ENCODE peak calls at places on chromosomes 12 and 14, in seven cellular contexts. One of them, this sample, is unnamed.

GRCh38 chr14:37591311-37591940 is 3.6 kb downstream of the FOXA1 start:
- DNase-seq in left ventricle myocardium inferior: no peak
- DNase-seq in AG04449: no peak
- DNase-seq in astrocyte of the spinal cord: no peak
- DNase-seq in CD8-positive, alpha-beta T cell: no peak
- DNase-seq in heart left ventricle: no peak
- DNase-seq in pancreas: no peak
- DNase-seq in this sample: no peak

GRCh38 chr12:34605955-34606748 is 583.9 kb downstream of the ALG10 start:
- DNase-seq in left ventricle myocardium inferior: no peak
- DNase-seq in CD8-positive, alpha-beta T cell: no peak
- DNase-seq in astrocyte of the spinal cord: no peak
- DNase-seq in pancreas: peak
- DNase-seq in heart left ventricle: no peak
- DNase-seq in AG04449: no peak
- DNase-seq in this sample: no peak

GRCh38 chr12:68040450-68041075 is 51.3 kb downstream of the IFNG-AS1 start:
- DNase-seq in astrocyte of the spinal cord: peak
- DNase-seq in left ventricle myocardium inferior: peak
- DNase-seq in AG04449: peak
- DNase-seq in heart left ventricle: peak
- DNase-seq in CD8-positive, alpha-beta T cell: peak
- DNase-seq in pancreas: peak
- DNase-seq in this sample: peak

GRCh38 chr14:64758711-64759554 is 54.7 kb downstream of the PLEKHG3 start:
- DNase-seq in AG04449: peak
- DNase-seq in left ventricle myocardium inferior: peak
- DNase-seq in astrocyte of the spinal cord: peak
- DNase-seq in heart left ventricle: peak
- DNase-seq in CD8-positive, alpha-beta T cell: no peak
- DNase-seq in pancreas: peak
- DNase-seq in this sample: peak

GRCh38 chr12:47249082-47249481 is 169.3 kb upstream of the AMIGO2 start:
- DNase-seq in heart left ventricle: no peak
- DNase-seq in CD8-positive, alpha-beta T cell: no peak
- DNase-seq in astrocyte of the spinal cord: no peak
- DNase-seq in pancreas: no peak
- DNase-seq in AG04449: no peak
- DNase-seq in left ventricle myocardium inferior: no peak
- DNase-seq in this sample: no peak

GRCh38 chr14:91946313-91947195 is 940 bp downstream of the FBLN5 start:
- DNase-seq in left ventricle myocardium inferior: no peak
- DNase-seq in heart left ventricle: no peak
- DNase-seq in pancreas: no peak
- DNase-seq in CD8-positive, alpha-beta T cell: no peak
- DNase-seq in astrocyte of the spinal cord: peak
- DNase-seq in AG04449: no peak
- DNase-seq in this sample: no peak

GRCh38 chr12:44874981-44875416 is 1.1 kb downstream of the NELL2 start:
- DNase-seq in heart left ventricle: no peak
- DNase-seq in AG04449: no peak
- DNase-seq in CD8-positive, alpha-beta T cell: peak
- DNase-seq in astrocyte of the spinal cord: no peak
- DNase-seq in left ventricle myocardium inferior: no peak
- DNase-seq in pancreas: no peak
- DNase-seq in this sample: no peak

GRCh38 chr12:15268927-15269552 is 47.8 kb upstream of the RERG start:
- DNase-seq in left ventricle myocardium inferior: peak
- DNase-seq in AG04449: no peak
- DNase-seq in pancreas: peak
- DNase-seq in CD8-positive, alpha-beta T cell: peak
- DNase-seq in heart left ventricle: peak
- DNase-seq in astrocyte of the spinal cord: peak
- DNase-seq in this sample: peak

GRCh38 chr12:9378430-9378835 is 170.2 kb upstream of the PZP start:
- DNase-seq in left ventricle myocardium inferior: no peak
- DNase-seq in astrocyte of the spinal cord: no peak
- DNase-seq in pancreas: no peak
- DNase-seq in heart left ventricle: no peak
- DNase-seq in CD8-positive, alpha-beta T cell: no peak
- DNase-seq in AG04449: no peak
- DNase-seq in this sample: no peak

GRCh38 chr12:124941170-124941527 is 26.7 kb upstream of the UBC start:
- DNase-seq in heart left ventricle: no peak
- DNase-seq in left ventricle myocardium inferior: no peak
- DNase-seq in CD8-positive, alpha-beta T cell: no peak
- DNase-seq in astrocyte of the spinal cord: no peak
- DNase-seq in pancreas: no peak
- DNase-seq in AG04449: no peak
- DNase-seq in this sample: no peak
- H3K4me3 ChIP-seq in heart left ventricle: peak
- H3K4me3 ChIP-seq in left ventricle myocardium inferior: peak
- H3K4me3 ChIP-seq in CD8-positive, alpha-beta T cell: peak
- H3K4me3 ChIP-seq in astrocyte of the spinal cord: peak
- H3K4me3 ChIP-seq in pancreas: peak
- H3K4me3 ChIP-seq in AG04449: peak
- H3K4me3 ChIP-seq in this sample: peak

GRCh38 chr12:111222520-111222919 is 146.4 kb downstream of the PHETA1 start:
- DNase-seq in pancreas: no peak
- DNase-seq in CD8-positive, alpha-beta T cell: no peak
- DNase-seq in AG04449: no peak
- DNase-seq in left ventricle myocardium inferior: no peak
- DNase-seq in heart left ventricle: no peak
- DNase-seq in astrocyte of the spinal cord: no peak
- DNase-seq in this sample: no peak

GRCh38 chr12:111221296-111222026 is 147.4 kb downstream of the PHETA1 start:
- DNase-seq in astrocyte of the spinal cord: no peak
- DNase-seq in CD8-positive, alpha-beta T cell: no peak
- DNase-seq in left ventricle myocardium inferior: no peak
- DNase-seq in heart left ventricle: no peak
- DNase-seq in AG04449: no peak
- DNase-seq in pancreas: no peak
- DNase-seq in this sample: no peak

GRCh38 chr12:111220363-111220762 is 148.5 kb downstream of the PHETA1 start:
- DNase-seq in heart left ventricle: no peak
- DNase-seq in left ventricle myocardium inferior: no peak
- DNase-seq in pancreas: no peak
- DNase-seq in CD8-positive, alpha-beta T cell: no peak
- DNase-seq in astrocyte of the spinal cord: no peak
- DNase-seq in AG04449: no peak
- DNase-seq in this sample: no peak

GRCh38 chr12:111224196-111225066 is 144.5 kb downstream of the PHETA1 start:
- DNase-seq in pancreas: no peak
- DNase-seq in left ventricle myocardium inferior: no peak
- DNase-seq in AG04449: no peak
- DNase-seq in CD8-positive, alpha-beta T cell: no peak
- DNase-seq in astrocyte of the spinal cord: no peak
- DNase-seq in heart left ventricle: no peak
- DNase-seq in this sample: no peak

GRCh38 chr12:111222027-111222414 is 146.9 kb downstream of the PHETA1 start:
- DNase-seq in AG04449: no peak
- DNase-seq in heart left ventricle: no peak
- DNase-seq in pancreas: no peak
- DNase-seq in left ventricle myocardium inferior: no peak
- DNase-seq in CD8-positive, alpha-beta T cell: no peak
- DNase-seq in astrocyte of the spinal cord: no peak
- DNase-seq in this sample: no peak
- TF ChIP-seq CTCF in AG04449: no peak
- TF ChIP-seq CTCF in heart left ventricle: no peak
- TF ChIP-seq CTCF in pancreas: no peak
- TF ChIP-seq CTCF in left ventricle myocardium inferior: no peak
- TF ChIP-seq CTCF in CD8-positive, alpha-beta T cell: no peak
- TF ChIP-seq CTCF in astrocyte of the spinal cord: no peak
- TF ChIP-seq CTCF in this sample: no peak

DNA sequence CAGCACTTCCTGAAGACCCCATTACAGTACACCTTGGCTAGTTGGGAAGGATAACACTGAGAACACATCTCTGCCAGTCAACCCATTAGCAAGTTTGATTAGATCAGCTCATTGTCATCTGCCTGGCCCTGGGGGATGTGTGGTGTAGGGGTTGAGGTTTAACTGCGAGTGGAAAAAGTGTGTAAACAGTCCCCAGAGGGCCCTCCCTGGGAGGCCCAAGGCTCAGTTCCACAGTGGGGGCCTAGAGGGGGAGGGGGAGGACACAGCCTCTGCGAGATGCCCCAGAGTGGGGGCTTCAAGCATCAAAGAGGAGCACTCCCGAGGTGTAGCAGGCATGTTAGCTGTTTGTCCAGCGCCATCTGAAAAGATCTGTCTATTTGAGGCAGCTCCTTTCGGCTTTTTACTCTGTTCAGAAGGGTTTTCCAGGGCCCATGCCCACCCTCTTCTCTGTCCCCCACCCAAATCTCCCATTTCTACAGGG is 344 bp downstream of the LPAR5 start:
- DNase-seq in AG04449: no peak
- DNase-seq in left ventricle myocardium inferior: no peak
- DNase-seq in astrocyte of the spinal cord: no peak
- DNase-seq in CD8-positive, alpha-beta T cell: peak
- DNase-seq in heart left ventricle: no peak
- DNase-seq in pancreas: no peak
- DNase-seq in this sample: no peak
- H3K4me3 ChIP-seq in AG04449: no peak
- H3K4me3 ChIP-seq in left ventricle myocardium inferior: peak
- H3K4me3 ChIP-seq in astrocyte of the spinal cord: no peak
- H3K4me3 ChIP-seq in CD8-positive, alpha-beta T cell: peak
- H3K4me3 ChIP-seq in heart left ventricle: no peak
- H3K4me3 ChIP-seq in pancreas: no peak
- H3K4me3 ChIP-seq in this sample: no peak

DNA sequence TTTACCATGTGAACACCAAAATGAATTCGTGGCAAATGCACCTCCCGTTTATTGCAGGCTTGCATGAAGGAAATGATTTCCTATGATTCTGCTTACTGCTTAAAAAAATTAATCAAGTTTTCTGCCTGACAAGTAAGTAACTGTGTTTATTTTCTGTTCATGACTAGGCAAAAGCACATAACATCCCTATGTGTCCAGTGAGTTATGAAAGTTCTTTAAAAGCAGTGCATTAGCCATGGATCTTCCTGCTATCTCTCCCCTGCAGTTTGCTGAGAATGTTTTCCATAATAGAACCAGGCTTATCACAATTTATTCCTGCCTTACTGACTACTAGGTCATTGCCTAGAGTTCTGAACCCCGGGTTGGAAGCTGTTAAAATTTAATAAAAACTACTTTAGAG is 20.4 kb downstream of the GPR65 start:
- DNase-seq in left ventricle myocardium inferior: no peak
- DNase-seq in pancreas: no peak
- DNase-seq in AG04449: no peak
- DNase-seq in CD8-positive, alpha-beta T cell: no peak
- DNase-seq in heart left ventricle: no peak
- DNase-seq in astrocyte of the spinal cord: no peak
- DNase-seq in this sample: no peak
- TF ChIP-seq CTCF in left ventricle myocardium inferior: no peak
- TF ChIP-seq CTCF in pancreas: no peak
- TF ChIP-seq CTCF in AG04449: no peak
- TF ChIP-seq CTCF in CD8-positive, alpha-beta T cell: no peak
- TF ChIP-seq CTCF in heart left ventricle: no peak
- TF ChIP-seq CTCF in astrocyte of the spinal cord: no peak
- TF ChIP-seq CTCF in this sample: no peak

GRCh38 chr12:50739611-50740010 is 24.3 kb upstream of the ATF1 start:
- DNase-seq in pancreas: no peak
- DNase-seq in CD8-positive, alpha-beta T cell: no peak
- DNase-seq in heart left ventricle: no peak
- DNase-seq in astrocyte of the spinal cord: no peak
- DNase-seq in AG04449: no peak
- DNase-seq in left ventricle myocardium inferior: no peak
- DNase-seq in this sample: no peak
- H3K4me3 ChIP-seq in pancreas: no peak
- H3K4me3 ChIP-seq in CD8-positive, alpha-beta T cell: no peak
- H3K4me3 ChIP-seq in heart left ventricle: no peak
- H3K4me3 ChIP-seq in astrocyte of the spinal cord: no peak
- H3K4me3 ChIP-seq in AG04449: no peak
- H3K4me3 ChIP-seq in left ventricle myocardium inferior: no peak
- H3K4me3 ChIP-seq in this sample: no peak

GRCh38 chr12:109719123-109720022 is 5.7 kb downstream of the FAM222A start:
- DNase-seq in heart left ventricle: no peak
- DNase-seq in AG04449: no peak
- DNase-seq in left ventricle myocardium inferior: no peak
- DNase-seq in pancreas: no peak
- DNase-seq in CD8-positive, alpha-beta T cell: no peak
- DNase-seq in astrocyte of the spinal cord: no peak
- DNase-seq in this sample: no peak
- TF ChIP-seq CTCF in heart left ventricle: peak
- TF ChIP-seq CTCF in AG04449: peak
- TF ChIP-seq CTCF in left ventricle myocardium inferior: no peak
- TF ChIP-seq CTCF in pancreas: no peak
- TF ChIP-seq CTCF in CD8-positive, alpha-beta T cell: no peak
- TF ChIP-seq CTCF in astrocyte of the spinal cord: peak
- TF ChIP-seq CTCF in this sample: peak

DNA sequence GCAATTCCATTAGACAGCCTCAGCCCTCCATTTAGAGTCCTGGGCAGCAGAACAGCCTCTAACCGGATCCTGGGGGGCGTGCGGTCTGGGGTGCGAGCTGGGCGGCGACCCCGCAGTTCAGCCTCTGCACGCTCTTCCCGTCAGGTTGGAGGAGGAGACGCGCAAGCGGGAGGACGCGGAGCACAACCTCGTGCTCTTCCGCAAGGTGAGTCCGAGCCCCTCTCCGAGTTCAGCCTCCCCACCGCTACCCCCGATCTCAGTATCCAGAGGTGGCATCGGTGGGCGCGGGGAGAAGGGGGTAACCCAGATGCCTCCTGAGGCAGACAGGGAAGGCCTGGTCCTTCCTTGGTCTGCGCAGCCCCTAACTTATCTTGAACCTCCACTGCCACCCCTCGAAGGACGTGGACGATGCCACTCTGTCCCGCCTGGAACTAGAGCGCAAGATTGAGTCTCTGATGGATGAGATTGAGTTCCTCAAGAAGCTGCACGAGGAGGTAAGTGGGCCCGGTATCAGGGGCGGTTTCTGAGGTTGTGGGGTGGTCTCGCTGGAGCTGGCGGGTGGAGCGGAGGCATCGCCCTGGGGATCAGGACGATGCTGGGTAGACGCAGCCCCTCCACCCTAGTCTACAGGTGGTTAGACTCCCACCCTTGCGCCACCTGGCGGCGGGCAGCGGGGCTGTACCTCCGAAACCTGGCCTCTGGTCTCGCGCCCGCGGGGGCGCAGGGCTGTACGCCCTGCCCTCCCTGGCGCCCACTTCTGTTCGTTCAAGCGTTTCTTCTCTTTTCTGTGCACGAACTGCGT is 1.3 kb downstream of the PRPH start:
- DNase-seq in left ventricle myocardium inferior: no peak
- DNase-seq in pancreas: peak
- DNase-seq in astrocyte of the spinal cord: no peak
- DNase-seq in CD8-positive, alpha-beta T cell: peak
- DNase-seq in heart left ventricle: no peak
- DNase-seq in AG04449: no peak
- DNase-seq in this sample: no peak
- H3K4me3 ChIP-seq in left ventricle myocardium inferior: peak
- H3K4me3 ChIP-seq in pancreas: peak
- H3K4me3 ChIP-seq in astrocyte of the spinal cord: no peak
- H3K4me3 ChIP-seq in CD8-positive, alpha-beta T cell: peak
- H3K4me3 ChIP-seq in heart left ventricle: no peak
- H3K4me3 ChIP-seq in AG04449: no peak
- H3K4me3 ChIP-seq in this sample: no peak

GRCh38 chr14:100376751-100377171 is 53.6 kb downstream of the SLC25A47 start:
- DNase-seq in heart left ventricle: no peak
- DNase-seq in left ventricle myocardium inferior: no peak
- DNase-seq in CD8-positive, alpha-beta T cell: no peak
- DNase-seq in pancreas: no peak
- DNase-seq in astrocyte of the spinal cord: no peak
- DNase-seq in AG04449: no peak
- DNase-seq in this sample: no peak
- TF ChIP-seq CTCF in heart left ventricle: no peak
- TF ChIP-seq CTCF in left ventricle myocardium inferior: no peak
- TF ChIP-seq CTCF in CD8-positive, alpha-beta T cell: no peak
- TF ChIP-seq CTCF in pancreas: no peak
- TF ChIP-seq CTCF in astrocyte of the spinal cord: no peak
- TF ChIP-seq CTCF in AG04449: peak
- TF ChIP-seq CTCF in this sample: peak

GRCh38 chr12:106345739-106346138 is 11.8 kb upstream of the POLR3B start:
- DNase-seq in AG04449: no peak
- DNase-seq in pancreas: no peak
- DNase-seq in CD8-positive, alpha-beta T cell: no peak
- DNase-seq in heart left ventricle: peak
- DNase-seq in left ventricle myocardium inferior: no peak
- DNase-seq in astrocyte of the spinal cord: peak
- DNase-seq in this sample: no peak
- H3K4me3 ChIP-seq in AG04449: no peak
- H3K4me3 ChIP-seq in pancreas: no peak
- H3K4me3 ChIP-seq in CD8-positive, alpha-beta T cell: no peak
- H3K4me3 ChIP-seq in heart left ventricle: no peak
- H3K4me3 ChIP-seq in left ventricle myocardium inferior: no peak
- H3K4me3 ChIP-seq in astrocyte of the spinal cord: no peak
- H3K4me3 ChIP-seq in this sample: no peak

This sample was measured in retinal pigment epithelial cell.